ENCODE peak calls at places on chromosomes 3 and 15, in six cellular contexts. Q is stimulated activated CD8-positive, alpha-beta memory T cell treated with anti-CD3 and anti-CD28 coated beads, Interleukin-7, amount 100 ng/mL, for 4 hours; D is iPS DF 6.9; P is CD4-positive, alpha-beta memory T cell; H is stimulated activated CD4-positive, alpha-beta T cell treated with anti-CD3 and anti-CD28 coated beads, Interleukin-4, amount 100 ng/mL, for 4 hours; K is CD8-positive, alpha-beta memory T cell. N is an unnamed sample.

GRCh38 chr3:31562525-31562924 is 29.8 kb downstream of the STT3B start:
- DNase-seq in Q (no peak), H (no peak), P (peak), D (peak), K (peak), N (no peak)

GRCh38 chr3:111326144-111326995 is 215.6 kb upstream of the CD96 start:
- DNase-seq in H (no peak), D (no peak), K (no peak), Q (no peak), P (no peak), N (no peak)

GRCh38 chr3:14561051-14561634 is 21.0 kb upstream of the GRIP2 start:
- DNase-seq in H (no peak), K (no peak), Q (no peak), D (no peak), P (no peak), N (no peak)

GRCh38 chr15:65558336-65558735 is 28.1 kb downstream of the HACD3 start:
- DNase-seq in H (no peak), Q (no peak), K (no peak), D (no peak), P (no peak), N (no peak)

GRCh38 chr15:56832125-56832524 is 86.3 kb upstream of the TCF12 start:
- DNase-seq in H (no peak), K (no peak), D (no peak), P (no peak), Q (no peak), N (no peak)

GRCh38 chr15:35909414-35909813 is 363.4 kb upstream of the DPH6 start:
- DNase-seq in Q (no peak), H (no peak), D (no peak), K (no peak), P (no peak), N (no peak)

GRCh38 chr15:52171386-52171785 is 19.8 kb downstream of the GNB5 start:
- DNase-seq in P (no peak), K (peak), H (no peak), D (no peak), Q (no peak), N (no peak)

GRCh38 chr15:63226966-63227401 is 37.6 kb downstream of the RAB8B start:
- DNase-seq in K (no peak), D (no peak), Q (no peak), H (no peak), P (no peak), N (no peak)

GRCh38 chr3:36446230-36446629 is 65.9 kb downstream of the STAC start:
- DNase-seq in H (no peak), Q (no peak), K (no peak), P (no peak), D (no peak), N (no peak)

GRCh38 chr15:88126695-88127476 is 129.7 kb downstream of the NTRK3 start:
- DNase-seq in K (no peak), Q (no peak), D (no peak), H (no peak), P (no peak), N (no peak)

GRCh38 chr3:40827942-40828688 is 303.4 kb downstream of the ZNF621 start:
- DNase-seq in H (no peak), D (no peak), Q (no peak), P (no peak), K (no peak), N (no peak)

GRCh38 chr15:42911058-42911592 is 9.5 kb downstream of the TTBK2 start:
- DNase-seq in Q (no peak), P (no peak), D (no peak), H (no peak), K (no peak), N (no peak)

GRCh38 chr3:189937302-189938255 is 183.1 kb downstream of the P3H2 start:
- DNase-seq in H (no peak), P (no peak), D (no peak), K (no peak), Q (no peak), N (no peak)

GRCh38 chr3:166362698-166363097 is 525.5 kb upstream of the BCHE start:
- DNase-seq in H (no peak), Q (no peak), D (no peak), K (no peak), P (no peak), N (no peak)

GRCh38 chr3:197883541-197883940 is 66.4 kb upstream of the RPL35A start:
- DNase-seq in H (no peak), K (no peak), D (no peak), Q (no peak), P (no peak), N (no peak)

GRCh38 chr3:176714034-176714433 is 483.2 kb downstream of the TBL1XR1 start:
- DNase-seq in K (no peak), H (no peak), D (no peak), Q (no peak), P (no peak), N (no peak)

GRCh38 chr3:32577174-32577573 is 6.5 kb upstream of the DYNC1LI1 start:
- DNase-seq in Q (no peak), P (no peak), K (no peak), D (no peak), H (no peak), N (no peak)

GRCh38 chr3:127424766-127425504 is 137.1 kb upstream of the PRR20G start:
- DNase-seq in H (no peak), Q (no peak), P (no peak), D (no peak), K (no peak), N (no peak)

GRCh38 chr3:53346514-53346913 is 829 bp downstream of the DCP1A start:
- DNase-seq in H (no peak), K (no peak), Q (no peak), P (no peak), D (no peak), N (no peak)

GRCh38 chr3:155330356-155330755 is 36.9 kb upstream of the STRIT1 start:
- DNase-seq in K (no peak), P (no peak), H (no peak), Q (no peak), D (no peak), N (no peak)

GRCh38 chr15:92151741-92152140 is 241.9 kb upstream of the ST8SIA2 start:
- DNase-seq in H (no peak), Q (no peak), K (no peak), D (no peak), P (no peak), N (no peak)

GRCh38 chr3:197555281-197556261 is at the start of gene BDH1:
- DNase-seq in Q (peak), K (peak), P (peak), D (no peak), H (peak), N (peak)

GRCh38 chr15:69735126-69735525 is 282.5 kb downstream of the RPLP1 start:
- DNase-seq in Q (no peak), K (no peak), D (no peak), P (no peak), H (no peak), N (no peak)

GRCh38 chr3:64595253-64595694 is 92.5 kb downstream of the ADAMTS9 start:
- DNase-seq in H (no peak), P (no peak), Q (no peak), D (no peak), K (no peak), N (no peak)

GRCh38 chr3:172289583-172289982 is 158.7 kb downstream of the GHSR start:
- DNase-seq in P (no peak), K (no peak), D (peak), H (no peak), Q (no peak), N (no peak)